ENCODE peak calls at places on chromosomes 5 and 9, in seven cellular contexts. N, Q, M, Z, Y, H and B are unnamed samples.

GRCh38 chr5:39757121-39757520 is 332.3 kb upstream of the DAB2 start:
- DNase-seq in N (no peak), Q (peak), Y (no peak), Z (no peak), M (no peak), H (no peak), B (no peak)

GRCh38 chr5:173238312-173239232 is 3.6 kb upstream of the NKX2-5 start:
- DNase-seq in M (peak), Q (peak), Y (no peak), Z (peak), N (no peak), H (no peak), B (no peak)

GRCh38 chr9:126853667-126854066 is 6.8 kb upstream of the ZBTB34 start:
- DNase-seq in H (peak), Y (peak), N (peak), Q (no peak), M (no peak), Z (no peak), B (no peak)

GRCh38 chr9:16062542-16063240 is 509.8 kb downstream of the CCDC171 start:
- DNase-seq in H (no peak), M (no peak), Y (no peak), N (peak), Z (no peak), Q (peak), B (no peak)

GRCh38 chr9:22208846-22209585 is 199.9 kb upstream of the CDKN2B start:
- DNase-seq in Q (no peak), Z (no peak), M (no peak), Y (no peak), N (no peak), H (no peak), B (no peak)

GRCh38 chr5:98416541-98416940 is 356.9 kb upstream of the RGMB start:
- DNase-seq in Y (no peak), Z (no peak), H (no peak), Q (no peak), M (no peak), N (peak), B (no peak)

GRCh38 chr9:133597316-133597957 is 11.8 kb downstream of the FAM163B start:
- DNase-seq in Y (no peak), N (no peak), Q (no peak), M (peak), H (no peak), Z (no peak), B (no peak)

GRCh38 chr9:113468716-113469448 is 5.4 kb downstream of the RGS3 start:
- DNase-seq in H (no peak), M (no peak), Y (peak), Q (no peak), N (no peak), Z (no peak), B (no peak)

GRCh38 chr5:180618830-180619562 is 27.7 kb upstream of the SCGB3A1 start:
- DNase-seq in M (peak), Q (peak), Y (peak), Z (peak), N (peak), H (no peak), B (peak)

GRCh38 chr9:90102292-90102901 is 497.6 kb downstream of the GADD45G start:
- DNase-seq in Z (peak), M (peak), H (peak), N (peak), Q (peak), Y (peak), B (peak)

DNA sequence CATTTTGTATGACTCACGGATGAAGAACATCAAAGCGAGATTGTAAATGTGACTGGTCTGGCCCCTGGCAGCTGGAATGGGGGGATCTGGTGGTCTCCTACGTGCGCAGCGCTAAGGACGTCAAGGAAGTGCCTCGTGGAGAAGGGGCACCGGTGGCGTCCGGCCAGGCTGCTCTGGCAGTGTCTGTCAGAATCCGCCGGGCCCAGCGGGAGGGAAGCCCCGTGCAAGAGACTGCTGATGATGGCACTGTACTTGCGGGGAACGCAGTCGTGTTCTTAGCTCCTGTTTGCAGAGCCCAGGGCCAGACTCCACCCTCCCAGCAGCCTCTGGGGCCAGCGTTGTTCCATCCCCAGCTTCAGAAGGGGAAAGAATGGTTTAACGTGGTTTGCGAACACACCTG is 75.5 kb downstream of the COL5A1 start:
- DNase-seq in N (no peak), Q (no peak), Y (no peak), H (no peak), M (no peak), Z (no peak), B (no peak)
- H3K23ac ChIP-seq in N (no peak), Q (no peak), Y (no peak), H (no peak), M (no peak), Z (no peak), B (peak)

DNA sequence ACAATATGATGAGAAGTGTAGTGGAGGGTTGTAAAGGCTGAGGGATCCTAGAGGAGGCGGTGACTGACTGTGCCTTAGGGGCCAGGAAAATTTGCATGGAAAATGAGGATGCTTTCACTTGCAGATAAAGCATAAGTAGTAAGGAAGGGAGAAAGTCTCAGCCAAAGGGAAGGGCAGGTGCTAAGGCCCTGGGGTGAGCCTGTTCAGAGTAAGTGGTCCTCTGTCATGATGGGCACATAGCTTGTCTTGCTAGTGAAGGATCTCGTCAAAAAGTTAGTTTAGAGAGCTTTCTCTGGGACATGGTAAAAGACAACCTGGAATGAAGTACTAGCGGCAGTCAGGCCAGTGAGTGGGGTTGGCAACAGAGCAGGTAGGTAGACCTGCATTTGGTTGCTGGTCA is 75.4 kb upstream of the CPLX2 start:
- DNase-seq in H (no peak), Z (no peak), Q (no peak), Y (no peak), M (no peak), N (no peak), B (no peak)
- H3K23ac ChIP-seq in H (no peak), Z (no peak), Q (no peak), Y (no peak), M (no peak), N (no peak), B (no peak)

GRCh38 chr5:138096997-138097828 is 13.4 kb downstream of the WNT8A start:
- DNase-seq in N (no peak), Z (no peak), Y (no peak), M (no peak), Q (no peak), H (no peak), B (no peak)

GRCh38 chr5:138093036-138093435 is 9.2 kb downstream of the WNT8A start:
- DNase-seq in Z (no peak), Y (no peak), Q (no peak), N (no peak), M (no peak), H (no peak), B (no peak)

GRCh38 chr5:138092301-138092700 is 8.5 kb downstream of the WNT8A start:
- DNase-seq in N (no peak), Z (no peak), Y (no peak), M (no peak), H (no peak), Q (no peak), B (no peak)

GRCh38 chr5:138096363-138096762 is 12.5 kb downstream of the WNT8A start:
- DNase-seq in H (no peak), Y (no peak), N (no peak), Q (no peak), Z (no peak), M (no peak), B (no peak)

DNA sequence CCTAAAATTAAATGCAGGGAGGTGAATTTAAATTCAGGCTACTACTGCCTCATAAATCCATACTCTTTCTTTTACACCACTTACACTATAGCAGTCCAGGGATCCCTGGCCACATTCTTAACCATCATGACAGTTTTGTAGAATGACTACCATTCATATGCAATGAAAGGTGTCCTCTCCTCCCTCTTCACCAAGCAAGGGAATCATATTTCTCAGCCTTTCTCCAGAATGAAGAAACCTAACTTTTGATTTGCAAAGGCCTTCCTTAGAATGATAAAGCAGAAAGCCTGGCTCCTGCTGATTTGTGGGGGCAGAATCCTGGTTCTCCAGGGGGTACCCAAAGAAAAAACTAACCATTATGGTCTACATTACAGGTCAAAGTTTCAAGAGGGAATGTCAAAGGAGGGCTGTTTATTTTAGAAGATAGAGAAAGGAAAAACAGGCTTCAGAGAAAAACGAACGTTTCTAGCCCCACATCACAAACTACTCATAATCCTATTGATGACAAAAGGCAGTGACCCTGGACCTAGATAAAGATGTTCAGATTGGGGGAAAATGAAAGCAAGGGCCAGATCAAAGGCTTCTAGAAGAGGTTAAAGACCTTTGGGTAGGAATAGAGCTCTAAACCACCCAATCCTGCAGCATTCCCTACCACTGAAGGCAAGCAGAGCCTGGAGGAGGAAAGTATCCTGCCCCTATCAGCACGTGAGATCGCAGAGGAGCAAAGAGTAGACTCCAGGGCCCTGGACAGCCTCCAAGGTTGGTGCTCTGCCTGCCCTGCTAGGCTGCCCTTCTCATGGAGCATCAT is 11.5 kb downstream of the WNT8A start:
- DNase-seq in H (no peak), N (no peak), Y (peak), M (no peak), Z (peak), Q (no peak), B (no peak)
- H3K23ac ChIP-seq in H (no peak), N (no peak), Y (no peak), M (no peak), Z (no peak), Q (no peak), B (no peak)

GRCh38 chr5:176863765-176864098 is 35.4 kb downstream of the HK3 start:
- DNase-seq in Y (no peak), H (no peak), Z (no peak), Q (no peak), N (no peak), M (no peak), B (no peak)

GRCh38 chr5:176866913-176867312 is 32.2 kb downstream of the HK3 start:
- DNase-seq in Q (no peak), M (peak), N (no peak), Y (no peak), H (no peak), Z (no peak), B (peak)

GRCh38 chr5:176868126-176868525 is 31.0 kb downstream of the HK3 start:
- DNase-seq in Y (no peak), H (no peak), N (no peak), Z (no peak), Q (no peak), M (no peak), B (no peak)

GRCh38 chr5:176864755-176865154 is 34.4 kb downstream of the HK3 start:
- DNase-seq in Q (no peak), H (no peak), Z (no peak), N (no peak), Y (no peak), M (no peak), B (no peak)

GRCh38 chr5:176865964-176866363 is 33.2 kb downstream of the HK3 start:
- DNase-seq in Z (no peak), Y (no peak), H (no peak), Q (no peak), N (no peak), M (no peak), B (no peak)
- H3K23ac ChIP-seq in Z (no peak), Y (no peak), H (no peak), Q (no peak), N (no peak), M (no peak), B (peak)

GRCh38 chr5:10421841-10422691 is 19.6 kb upstream of the ROPN1L start:
- DNase-seq in H (no peak), Y (no peak), Z (no peak), Q (no peak), M (peak), N (no peak), B (no peak)

GRCh38 chr5:10420468-10420867 is 21.2 kb upstream of the ROPN1L start:
- DNase-seq in Y (no peak), Q (no peak), H (no peak), Z (no peak), M (no peak), N (no peak), B (no peak)

GRCh38 chr5:10424124-10424731 is 17.5 kb upstream of the ROPN1L start:
- DNase-seq in Y (no peak), N (peak), Q (peak), Z (peak), M (peak), H (no peak), B (no peak)

GRCh38 chr5:10420926-10421325 is 20.8 kb upstream of the ROPN1L start:
- DNase-seq in H (no peak), Q (no peak), Z (no peak), M (no peak), N (peak), Y (no peak), B (no peak)

DNA sequence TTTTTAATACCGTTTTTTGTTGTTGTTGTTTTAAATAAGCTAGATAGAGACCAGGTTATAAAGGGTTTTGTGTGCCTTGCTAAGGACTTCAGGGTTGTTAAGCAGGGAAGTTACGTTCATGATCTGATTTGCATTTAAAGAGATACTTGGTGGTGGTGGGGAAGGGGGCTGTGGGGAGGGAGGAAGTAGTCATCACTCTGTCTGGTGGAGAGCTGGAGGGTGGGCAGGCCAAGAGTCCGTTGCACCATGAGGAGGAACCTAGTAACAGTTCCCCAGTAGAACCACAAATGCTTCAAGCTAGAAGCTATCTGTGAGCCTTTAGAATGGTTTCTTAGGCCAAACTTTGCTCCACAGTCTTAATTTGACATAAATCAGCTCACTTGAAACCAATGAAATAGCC is 18.7 kb upstream of the ROPN1L start:
- DNase-seq in N (no peak), M (peak), Q (no peak), Z (peak), H (no peak), Y (no peak), B (no peak)
- H3K23ac ChIP-seq in N (no peak), M (no peak), Q (no peak), Z (no peak), H (no peak), Y (no peak), B (no peak)

GRCh38 chr9:36787709-36788108 is 215.0 kb downstream of the MELK start:
- DNase-seq in M (no peak), Y (no peak), Z (no peak), Q (no peak), H (no peak), N (no peak), B (no peak)
- H3K23ac ChIP-seq in M (no peak), Y (no peak), Z (no peak), Q (no peak), H (no peak), N (no peak), B (no peak)